ENCODE peak calls at places on chromosome 5, in eight cellular contexts. H, Q, S, J, A, G, B and W are unnamed samples.

GRCh38 chr5:133456933-133457402 is 155.4 kb downstream of the FSTL4 start:
- DNase-seq in H (peak; percentile 7), Q (no peak), S (no peak), J (no peak), A (peak; percentile 19), G (no peak), B (no peak), W (no peak)

GRCh38 chr5:177336603-177337494 is 14.6 kb downstream of the LMAN2 start:
- DNase-seq in H (no peak), Q (no peak), S (no peak), J (peak; percentile 64), A (no peak), G (no peak), B (no peak), W (no peak)

GRCh38 chr5:19002111-19002510 is 985.9 kb downstream of the CDH18 start:
- DNase-seq in H (no peak), Q (no peak), S (no peak), J (no peak), A (no peak), G (no peak), B (no peak), W (no peak)

GRCh38 chr5:149445739-149446369 is 66.8 kb upstream of the IL17B start:
- DNase-seq in H (peak; percentile 98), Q (no peak), S (no peak), J (no peak), A (peak; percentile 88), G (no peak), B (peak; percentile 41), W (no peak)

GRCh38 chr5:157509587-157509986 is 49.6 kb downstream of the NIPAL4 start:
- DNase-seq in H (no peak), Q (no peak), S (no peak), J (no peak), A (no peak), G (no peak), B (no peak), W (no peak)

GRCh38 chr5:32767948-32768427 is 56.9 kb downstream of the NPR3 start:
- DNase-seq in H (peak; percentile 85), Q (no peak), S (no peak), J (no peak), A (peak; percentile 80), G (peak; percentile 36), B (peak; percentile 89), W (no peak)

GRCh38 chr5:65866837-65867508 is 59.4 kb upstream of the ERBIN start:
- DNase-seq in H (no peak), Q (no peak), S (no peak), J (no peak), A (no peak), G (no peak), B (no peak), W (no peak)

GRCh38 chr5:172870807-172871431 is 36.9 kb downstream of the ERGIC1 start:
- DNase-seq in H (no peak), Q (peak; percentile 42), S (no peak), J (no peak), A (no peak), G (peak; percentile 61), B (no peak), W (no peak)

GRCh38 chr5:160312139-160312959 is at the start of gene CCNJL:
- DNase-seq in H (peak; percentile 43), Q (peak; percentile 70), S (peak; percentile 86), J (peak; percentile 87), A (peak; percentile 52), G (peak; percentile 68), B (peak; percentile 91), W (peak; percentile 47)

GRCh38 chr5:1507457-1507856 is 16.3 kb downstream of the LPCAT1 start:
- DNase-seq in H (no peak), Q (peak; percentile 5), S (no peak), J (no peak), A (no peak), G (peak; percentile 66), B (no peak), W (no peak)

GRCh38 chr5:25255128-25255527 is 610.4 kb upstream of the CDH10 start:
- DNase-seq in H (no peak), Q (no peak), S (no peak), J (no peak), A (no peak), G (no peak), B (no peak), W (no peak)

GRCh38 chr5:123808841-123809240 is 296.9 kb downstream of the CSNK1G3 start:
- DNase-seq in H (no peak), Q (no peak), S (no peak), J (no peak), A (no peak), G (no peak), B (no peak), W (no peak)

GRCh38 chr5:23352437-23352836 is 155.0 kb upstream of the PRDM9 start:
- DNase-seq in H (peak; percentile 56), Q (no peak), S (peak; percentile 19), J (peak; percentile 61), A (peak; percentile 15), G (no peak), B (peak; percentile 34), W (no peak)

GRCh38 chr5:64807505-64807904 is 38.8 kb downstream of the CWC27 start:
- DNase-seq in H (no peak), Q (no peak), S (no peak), J (no peak), A (no peak), G (no peak), B (no peak), W (no peak)

GRCh38 chr5:56698463-56699381 is 116.6 kb upstream of the MAP3K1 start:
- DNase-seq in H (no peak), Q (no peak), S (peak; percentile 57), J (no peak), A (no peak), G (no peak), B (no peak), W (no peak)

GRCh38 chr5:113221294-113222176 is 213.3 kb downstream of the TSSK1B start:
- DNase-seq in H (peak; percentile 47), Q (no peak), S (no peak), J (no peak), A (no peak), G (no peak), B (no peak), W (no peak)

GRCh38 chr5:26700759-26701384 is 337.5 kb downstream of the CDH9 start:
- DNase-seq in H (no peak), Q (no peak), S (peak; percentile 52), J (peak; percentile 28), A (peak; percentile 45), G (no peak), B (peak; percentile 50), W (no peak)

GRCh38 chr5:79590395-79590999 is 21.7 kb upstream of the TENT2 start:
- DNase-seq in H (no peak), Q (no peak), S (no peak), J (no peak), A (no peak), G (no peak), B (no peak), W (no peak)

GRCh38 chr5:137752873-137753226 is 1.3 kb downstream of the HNRNPA0 start:
- DNase-seq in H (no peak), Q (peak; percentile 31), S (no peak), J (peak; percentile 36), A (peak; percentile 17), G (peak; percentile 52), B (peak; percentile 21), W (no peak)

GRCh38 chr5:73983661-73984060 is 357.7 kb downstream of the ARHGEF28 start:
- DNase-seq in H (no peak), Q (no peak), S (no peak), J (no peak), A (no peak), G (no peak), B (no peak), W (no peak)

GRCh38 chr5:109922396-109922995 is 232.8 kb downstream of the MAN2A1 start:
- DNase-seq in H (no peak), Q (no peak), S (no peak), J (no peak), A (no peak), G (no peak), B (no peak), W (no peak)

DNA sequence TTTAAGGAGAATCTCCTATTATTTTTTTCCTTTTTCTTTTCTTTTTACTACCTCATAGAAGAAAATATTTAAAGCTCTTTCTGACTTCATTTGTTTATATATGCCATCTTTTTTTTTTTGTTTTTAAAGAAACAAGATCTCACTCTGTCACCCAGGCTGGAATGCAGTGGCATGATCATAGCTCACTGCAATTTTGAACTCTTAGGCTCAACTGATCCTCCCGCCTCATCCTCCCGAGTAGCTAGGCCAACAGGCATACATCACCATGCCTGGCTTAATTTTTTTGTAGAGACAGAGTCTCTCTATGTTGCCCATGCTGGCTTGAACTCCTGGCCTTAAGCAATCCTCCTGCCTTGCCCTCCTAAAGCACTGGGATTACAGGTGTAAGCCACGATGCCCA is 59.5 kb downstream of the LNPEP start:
- DNase-seq in H (no peak), Q (no peak), S (no peak), J (no peak), A (no peak), G (no peak), B (no peak), W (no peak)
- TF ChIP-seq CTCF in H (no peak), Q (no peak), S (no peak), J (no peak), A (no peak), G (no peak), B (no peak), W (no peak)

GRCh38 chr5:129547137-129547536 is 87.0 kb downstream of the ADAMTS19 start:
- DNase-seq in H (no peak), Q (no peak), S (no peak), J (no peak), A (no peak), G (no peak), B (no peak), W (no peak)

GRCh38 chr5:129541648-129542251 is 81.7 kb downstream of the ADAMTS19 start:
- DNase-seq in H (peak; percentile 32), Q (no peak), S (peak; percentile 8), J (no peak), A (peak; percentile 13), G (no peak), B (no peak), W (no peak)
- TF ChIP-seq CTCF in H (peak; percentile 44), Q (no peak), S (peak; percentile 35), J (peak; percentile 53), A (no peak), G (no peak), B (peak; percentile 44), W (no peak)

GRCh38 chr5:29001666-29002065 is 1963.3 kb upstream of the CDH9 start:
- DNase-seq in H (no peak), Q (no peak), S (peak; percentile 37), J (peak; percentile 35), A (no peak), G (no peak), B (no peak), W (no peak)
- TF ChIP-seq CTCF in H (no peak), Q (no peak), S (no peak), J (peak; percentile 64), A (no peak), G (no peak), B (no peak), W (no peak)

GRCh38 chr5:105872569-105873270 is 1798.0 kb downstream of the EFNA5 start:
- DNase-seq in H (peak; percentile 3), Q (no peak), S (no peak), J (no peak), A (no peak), G (no peak), B (no peak), W (no peak)

GRCh38 chr5:105878402-105878801 is 1792.3 kb downstream of the EFNA5 start:
- DNase-seq in H (no peak), Q (no peak), S (no peak), J (no peak), A (no peak), G (no peak), B (no peak), W (no peak)

GRCh38 chr5:105882956-105883481 is 1787.7 kb downstream of the EFNA5 start:
- DNase-seq in H (no peak), Q (no peak), S (no peak), J (no peak), A (no peak), G (no peak), B (peak; percentile 24), W (no peak)

GRCh38 chr5:105877592-105877991 is 1793.1 kb downstream of the EFNA5 start:
- DNase-seq in H (no peak), Q (no peak), S (no peak), J (no peak), A (no peak), G (no peak), B (no peak), W (no peak)
- TF ChIP-seq CTCF in H (peak; percentile 1), Q (no peak), S (no peak), J (peak; percentile 48), A (no peak), G (no peak), B (no peak), W (no peak)